ENCODE peak calls at places on chromosome 1, in five cellular contexts. One of them, this sample, is unnamed. For H3K9me2, the result is how much of the 10 kb centered on the place peaks cover.

GRCh38 chr1:41889506-41890414 is 29.0 kb downstream of the HIVEP3 start:
- DNase-seq in PC-3: no peak
- DNase-seq in OCI-LY7: no peak
- DNase-seq in HCT116: no peak
- DNase-seq in MM.1S: no peak
- DNase-seq in this sample: no peak

GRCh38 chr1:2564815-2565415 is 8.7 kb downstream of the TNFRSF14 start:
- DNase-seq in PC-3: no peak
- DNase-seq in OCI-LY7: no peak
- DNase-seq in HCT116: no peak
- DNase-seq in MM.1S: no peak
- DNase-seq in this sample: no peak

GRCh38 chr1:31064685-31065309 is 720 bp downstream of the PUM1 start:
- DNase-seq in PC-3: peak
- DNase-seq in OCI-LY7: peak
- DNase-seq in HCT116: no peak
- DNase-seq in MM.1S: peak
- DNase-seq in this sample: peak

GRCh38 chr1:30274176-30274936 is 449.0 kb downstream of the MATN1 start:
- DNase-seq in PC-3: no peak
- DNase-seq in OCI-LY7: no peak
- DNase-seq in HCT116: no peak
- DNase-seq in MM.1S: no peak
- DNase-seq in this sample: no peak

GRCh38 chr1:154420172-154420571 is 15.0 kb downstream of the IL6R start:
- DNase-seq in PC-3: peak
- DNase-seq in OCI-LY7: no peak
- DNase-seq in HCT116: no peak
- DNase-seq in MM.1S: peak
- DNase-seq in this sample: peak

GRCh38 chr1:189289346-189289745 is 1188.3 kb downstream of the BRINP3 start:
- DNase-seq in PC-3: no peak
- DNase-seq in OCI-LY7: no peak
- DNase-seq in HCT116: no peak
- DNase-seq in MM.1S: no peak
- DNase-seq in this sample: no peak

GRCh38 chr1:77533660-77534295 is 148.7 kb downstream of the ZZZ3 start:
- DNase-seq in PC-3: peak
- DNase-seq in OCI-LY7: peak
- DNase-seq in HCT116: peak
- DNase-seq in MM.1S: peak
- DNase-seq in this sample: peak

GRCh38 chr1:193181985-193182384 is 4.4 kb downstream of the B3GALT2 start:
- DNase-seq in PC-3: no peak
- DNase-seq in OCI-LY7: no peak
- DNase-seq in HCT116: no peak
- DNase-seq in MM.1S: no peak
- DNase-seq in this sample: peak

GRCh38 chr1:39204441-39205081 is at the start of gene MACF1:
- DNase-seq in PC-3: peak
- DNase-seq in OCI-LY7: peak
- DNase-seq in HCT116: no peak
- DNase-seq in MM.1S: peak
- DNase-seq in this sample: peak

GRCh38 chr1:171245458-171246064 is 2.7 kb upstream of the FMO1 start:
- DNase-seq in PC-3: peak
- DNase-seq in OCI-LY7: peak
- DNase-seq in HCT116: peak
- DNase-seq in MM.1S: peak
- DNase-seq in this sample: peak

GRCh38 chr1:101308935-101309333 is 72.1 kb downstream of the S1PR1 start:
- DNase-seq in PC-3: no peak
- DNase-seq in OCI-LY7: no peak
- DNase-seq in HCT116: no peak
- DNase-seq in MM.1S: no peak
- DNase-seq in this sample: no peak

GRCh38 chr1:218705911-218706893 is 361.1 kb downstream of the TGFB2 start:
- DNase-seq in PC-3: peak
- DNase-seq in OCI-LY7: no peak
- DNase-seq in HCT116: peak
- DNase-seq in MM.1S: no peak
- DNase-seq in this sample: peak

GRCh38 chr1:93938461-93939145 is 29.4 kb upstream of the GCLM start:
- DNase-seq in PC-3: peak
- DNase-seq in OCI-LY7: peak
- DNase-seq in HCT116: no peak
- DNase-seq in MM.1S: no peak
- DNase-seq in this sample: peak

GRCh38 chr1:108816049-108816882 is 40.6 kb downstream of the AKNAD1 start:
- DNase-seq in PC-3: peak
- DNase-seq in OCI-LY7: no peak
- DNase-seq in HCT116: no peak
- DNase-seq in MM.1S: no peak
- DNase-seq in this sample: peak

GRCh38 chr1:5563861-5564577 is 428.2 kb downstream of the NPHP4 start:
- DNase-seq in PC-3: no peak
- DNase-seq in OCI-LY7: no peak
- DNase-seq in HCT116: no peak
- DNase-seq in MM.1S: no peak
- DNase-seq in this sample: no peak

GRCh38 chr1:154736840-154737239 is 128.9 kb upstream of the ADAR start:
- DNase-seq in PC-3: peak
- DNase-seq in OCI-LY7: no peak
- DNase-seq in HCT116: no peak
- DNase-seq in MM.1S: no peak
- DNase-seq in this sample: peak

GRCh38 chr1:89464008-89464407 is 60.6 kb upstream of the LRRC8B start:
- DNase-seq in PC-3: peak
- DNase-seq in OCI-LY7: no peak
- DNase-seq in HCT116: no peak
- DNase-seq in MM.1S: peak
- DNase-seq in this sample: no peak

GRCh38 chr1:57957576-57957975 is 533.7 kb upstream of the DAB1 start:
- DNase-seq in PC-3: no peak
- DNase-seq in OCI-LY7: no peak
- DNase-seq in HCT116: no peak
- DNase-seq in MM.1S: no peak
- DNase-seq in this sample: no peak

GRCh38 chr1:159932296-159933285 is 7.3 kb upstream of the TAGLN2 start:
- DNase-seq in PC-3: peak
- DNase-seq in OCI-LY7: no peak
- DNase-seq in HCT116: no peak
- DNase-seq in MM.1S: no peak
- DNase-seq in this sample: no peak

GRCh38 chr1:41920658-41921057 is 1.9 kb upstream of the HIVEP3 start:
- DNase-seq in PC-3: peak
- DNase-seq in OCI-LY7: no peak
- DNase-seq in HCT116: no peak
- DNase-seq in MM.1S: no peak
- DNase-seq in this sample: peak

GRCh38 chr1:230109871-230110667 is 43.0 kb downstream of the GALNT2 start:
- DNase-seq in PC-3: no peak
- DNase-seq in OCI-LY7: peak
- DNase-seq in HCT116: no peak
- DNase-seq in MM.1S: peak
- DNase-seq in this sample: no peak

GRCh38 chr1:179295356-179295755 is 1.8 kb downstream of the SOAT1 start:
- DNase-seq in PC-3: no peak
- DNase-seq in OCI-LY7: no peak
- DNase-seq in HCT116: no peak
- DNase-seq in MM.1S: no peak
- DNase-seq in this sample: peak

GRCh38 chr1:28905921-28906666 is 8.3 kb upstream of the EPB41 start:
- DNase-seq in PC-3: no peak
- DNase-seq in OCI-LY7: no peak
- DNase-seq in HCT116: no peak
- DNase-seq in MM.1S: no peak
- DNase-seq in this sample: no peak

GRCh38 chr1:33001282-33001681 is 35.4 kb downstream of the AK2 start:
- DNase-seq in PC-3: peak
- DNase-seq in OCI-LY7: peak
- DNase-seq in HCT116: no peak
- DNase-seq in MM.1S: no peak
- DNase-seq in this sample: no peak

DNA sequence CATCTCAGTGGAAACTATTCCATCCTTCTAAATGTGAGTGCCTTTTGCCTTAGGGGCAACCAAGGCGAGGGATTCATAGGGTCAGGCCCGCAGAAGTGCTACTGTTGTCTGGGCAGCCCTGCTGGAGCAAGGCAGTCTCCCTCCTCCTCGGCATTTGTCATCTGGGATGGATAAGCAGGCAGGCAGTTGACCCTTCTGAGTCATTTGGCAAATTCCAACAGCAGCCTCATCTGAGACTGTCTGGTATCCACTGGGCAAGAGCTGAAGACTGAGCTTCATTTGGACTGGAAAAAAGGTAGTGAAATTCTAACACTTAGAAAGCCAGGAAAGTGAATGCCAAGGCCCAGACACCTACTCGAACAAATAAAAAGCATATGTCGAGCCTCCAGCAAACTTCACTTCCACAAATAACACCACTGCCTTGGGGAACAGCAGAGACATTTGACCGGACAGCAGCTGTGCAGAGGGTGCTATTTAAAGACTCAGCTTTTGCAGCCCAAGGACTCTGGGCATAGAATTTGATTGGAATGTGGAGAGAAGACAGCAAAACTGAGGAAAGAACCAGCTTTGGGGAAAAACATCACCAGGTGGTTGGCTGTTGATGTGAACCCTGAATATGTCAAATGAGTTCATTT is 4.0 kb upstream of the ZBTB40 start:
- DNase-seq in PC-3: peak
- DNase-seq in OCI-LY7: no peak
- DNase-seq in HCT116: no peak
- DNase-seq in MM.1S: no peak
- DNase-seq in this sample: peak
- H2AFZ ChIP-seq in PC-3: peak
- H2AFZ ChIP-seq in OCI-LY7: no peak
- H2AFZ ChIP-seq in HCT116: no peak
- H2AFZ ChIP-seq in MM.1S: no peak
- H2AFZ ChIP-seq in this sample: peak

DNA sequence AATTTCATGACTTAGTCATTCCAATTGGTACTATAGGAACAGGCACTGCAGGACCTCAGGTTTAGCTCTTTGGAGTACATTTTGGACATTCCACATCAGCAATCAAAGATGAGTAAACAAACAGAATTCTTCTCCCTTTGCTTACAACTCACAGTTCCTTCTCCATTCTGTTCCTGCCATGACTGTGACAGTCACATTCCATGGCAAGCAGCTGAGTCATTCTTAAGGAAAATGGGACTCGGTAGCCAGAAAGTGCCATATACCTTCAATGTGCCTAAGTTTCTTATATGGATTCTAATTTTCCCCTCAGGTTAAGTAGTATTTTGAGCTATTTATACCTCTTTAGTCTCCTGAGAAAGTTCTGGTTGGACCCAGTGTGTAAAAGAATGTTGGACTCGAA is 25.6 kb downstream of the CRCT1 start:
- DNase-seq in PC-3: no peak
- DNase-seq in OCI-LY7: no peak
- DNase-seq in HCT116: no peak
- DNase-seq in MM.1S: no peak
- DNase-seq in this sample: no peak
- H3K9me2 ChIP-seq in PC-3: under half
- H3K9me2 ChIP-seq in OCI-LY7: under half
- H3K9me2 ChIP-seq in HCT116: under half
- H3K9me2 ChIP-seq in MM.1S: under half
- H3K9me2 ChIP-seq in this sample: under half

DNA sequence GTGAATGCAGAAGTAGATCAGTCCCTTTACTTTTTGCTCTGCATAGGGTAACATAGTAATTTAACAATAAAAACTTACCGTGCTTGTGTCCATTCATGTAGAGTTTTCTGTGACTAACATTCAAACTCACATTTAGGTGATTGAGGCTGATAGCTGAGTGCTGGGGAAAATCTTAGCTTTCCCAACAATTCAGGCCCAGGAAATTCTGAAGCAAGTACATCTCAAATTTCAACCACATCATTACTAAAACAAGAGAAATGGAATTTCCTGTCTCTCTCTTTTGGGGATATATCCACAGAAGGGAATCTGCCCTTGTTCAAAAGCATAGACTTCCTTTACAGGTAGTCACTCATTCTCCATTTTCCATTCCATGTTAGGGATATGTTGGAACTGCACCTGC is 33.1 kb upstream of the C1orf146 start:
- DNase-seq in PC-3: peak
- DNase-seq in OCI-LY7: no peak
- DNase-seq in HCT116: no peak
- DNase-seq in MM.1S: no peak
- DNase-seq in this sample: peak
- TF ChIP-seq EZH2phosphoT487 in PC-3: no peak
- TF ChIP-seq EZH2phosphoT487 in OCI-LY7: no peak
- TF ChIP-seq EZH2phosphoT487 in HCT116: no peak
- TF ChIP-seq EZH2phosphoT487 in MM.1S: no peak
- TF ChIP-seq EZH2phosphoT487 in this sample: no peak

DNA sequence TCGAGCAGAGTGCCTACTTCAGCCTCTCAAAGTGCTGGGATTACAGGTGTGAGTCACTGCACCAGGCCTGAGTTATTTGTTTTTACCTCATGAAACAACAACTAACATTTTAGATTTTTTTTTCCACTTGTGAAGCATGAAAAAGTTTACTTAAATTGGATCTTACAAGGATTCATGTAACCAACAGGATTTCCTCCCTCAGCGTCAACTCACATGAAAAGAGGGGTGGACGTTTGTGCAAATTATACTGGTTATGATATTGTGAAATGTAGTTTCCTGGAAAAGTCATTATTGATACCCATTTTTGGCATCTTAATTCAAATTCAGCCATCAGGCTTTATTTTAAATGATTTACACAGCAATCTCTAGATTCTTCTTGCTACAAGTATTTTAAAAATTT is 6.5 kb downstream of the CNST start:
- DNase-seq in PC-3: no peak
- DNase-seq in OCI-LY7: no peak
- DNase-seq in HCT116: no peak
- DNase-seq in MM.1S: no peak
- DNase-seq in this sample: no peak
- H2AFZ ChIP-seq in PC-3: no peak
- H2AFZ ChIP-seq in OCI-LY7: no peak
- H2AFZ ChIP-seq in HCT116: no peak
- H2AFZ ChIP-seq in MM.1S: no peak
- H2AFZ ChIP-seq in this sample: no peak

This sample was measured in GM23248.